ENCODE peak calls at places on chromosomes 1 and 21, in nine cellular contexts. One of them, this sample, is unnamed.

GRCh38 chr1:2583871-2584341 is 2.7 kb upstream of the PRXL2B start:
- DNase-seq in A549: peak
- DNase-seq in SK-N-SH: no peak
- DNase-seq in GM23338: peak
- DNase-seq in K562: no peak
- DNase-seq in GM12878: no peak
- DNase-seq in HL-60: peak
- DNase-seq in HepG2: no peak
- DNase-seq in HCT116: no peak
- DNase-seq in this sample: no peak

GRCh38 chr1:209395169-209395568 is 188.3 kb upstream of the CAMK1G start:
- DNase-seq in A549: no peak
- DNase-seq in SK-N-SH: peak
- DNase-seq in GM23338: no peak
- DNase-seq in K562: no peak
- DNase-seq in GM12878: no peak
- DNase-seq in HL-60: no peak
- DNase-seq in HepG2: no peak
- DNase-seq in HCT116: no peak
- DNase-seq in this sample: no peak

GRCh38 chr1:10835423-10836421 is 39.3 kb upstream of the CASZ1 start:
- DNase-seq in A549: no peak
- DNase-seq in SK-N-SH: peak
- DNase-seq in GM23338: peak
- DNase-seq in K562: peak
- DNase-seq in GM12878: no peak
- DNase-seq in HL-60: no peak
- DNase-seq in HepG2: peak
- DNase-seq in HCT116: peak
- DNase-seq in this sample: no peak

GRCh38 chr1:210377934-210378333 is 49.2 kb downstream of the HHAT start:
- DNase-seq in A549: no peak
- DNase-seq in SK-N-SH: no peak
- DNase-seq in GM23338: no peak
- DNase-seq in K562: no peak
- DNase-seq in GM12878: no peak
- DNase-seq in HL-60: no peak
- DNase-seq in HepG2: no peak
- DNase-seq in HCT116: no peak
- DNase-seq in this sample: no peak

GRCh38 chr21:31198575-31198974 is 145.5 kb downstream of the TIAM1 start:
- DNase-seq in A549: peak
- DNase-seq in SK-N-SH: peak
- DNase-seq in GM23338: peak
- DNase-seq in K562: peak
- DNase-seq in GM12878: no peak
- DNase-seq in HL-60: no peak
- DNase-seq in HepG2: peak
- DNase-seq in HCT116: peak
- DNase-seq in this sample: peak

GRCh38 chr1:224333939-224334701 is 4.1 kb upstream of the NVL start:
- DNase-seq in A549: no peak
- DNase-seq in SK-N-SH: no peak
- DNase-seq in GM23338: no peak
- DNase-seq in K562: no peak
- DNase-seq in GM12878: peak
- DNase-seq in HL-60: no peak
- DNase-seq in HepG2: no peak
- DNase-seq in HCT116: no peak
- DNase-seq in this sample: no peak

GRCh38 chr1:172530000-172530399 is 3.0 kb upstream of the SUCO start:
- DNase-seq in A549: no peak
- DNase-seq in SK-N-SH: no peak
- DNase-seq in GM23338: no peak
- DNase-seq in K562: peak
- DNase-seq in GM12878: no peak
- DNase-seq in HL-60: peak
- DNase-seq in HepG2: peak
- DNase-seq in HCT116: no peak
- DNase-seq in this sample: no peak

GRCh38 chr1:218874313-218874712 is 299.4 kb upstream of the LYPLAL1 start:
- DNase-seq in A549: peak
- DNase-seq in SK-N-SH: no peak
- DNase-seq in GM23338: no peak
- DNase-seq in K562: no peak
- DNase-seq in GM12878: no peak
- DNase-seq in HL-60: peak
- DNase-seq in HepG2: peak
- DNase-seq in HCT116: no peak
- DNase-seq in this sample: no peak

GRCh38 chr1:113783254-113784103 is 24.2 kb upstream of the PHTF1 start:
- DNase-seq in A549: no peak
- DNase-seq in SK-N-SH: no peak
- DNase-seq in GM23338: no peak
- DNase-seq in K562: no peak
- DNase-seq in GM12878: peak
- DNase-seq in HL-60: peak
- DNase-seq in HepG2: no peak
- DNase-seq in HCT116: no peak
- DNase-seq in this sample: no peak

GRCh38 chr1:185886671-185887070 is 152.5 kb downstream of the HMCN1 start:
- DNase-seq in A549: no peak
- DNase-seq in SK-N-SH: no peak
- DNase-seq in GM23338: no peak
- DNase-seq in K562: no peak
- DNase-seq in GM12878: no peak
- DNase-seq in HL-60: no peak
- DNase-seq in HepG2: no peak
- DNase-seq in HCT116: no peak
- DNase-seq in this sample: no peak

GRCh38 chr1:18997508-18997907 is 41.0 kb upstream of the IFFO2 start:
- DNase-seq in A549: no peak
- DNase-seq in SK-N-SH: no peak
- DNase-seq in GM23338: no peak
- DNase-seq in K562: no peak
- DNase-seq in GM12878: no peak
- DNase-seq in HL-60: no peak
- DNase-seq in HepG2: no peak
- DNase-seq in HCT116: no peak
- DNase-seq in this sample: no peak

GRCh38 chr1:227542153-227543120 is 20.9 kb upstream of the ZNF678 start:
- DNase-seq in A549: peak
- DNase-seq in SK-N-SH: peak
- DNase-seq in GM23338: peak
- DNase-seq in K562: peak
- DNase-seq in GM12878: peak
- DNase-seq in HL-60: peak
- DNase-seq in HepG2: peak
- DNase-seq in HCT116: peak
- DNase-seq in this sample: no peak

GRCh38 chr1:218531936-218532335 is 186.8 kb downstream of the TGFB2 start:
- DNase-seq in A549: no peak
- DNase-seq in SK-N-SH: no peak
- DNase-seq in GM23338: no peak
- DNase-seq in K562: no peak
- DNase-seq in GM12878: no peak
- DNase-seq in HL-60: no peak
- DNase-seq in HepG2: no peak
- DNase-seq in HCT116: no peak
- DNase-seq in this sample: no peak

GRCh38 chr1:186208405-186209129 is 166.5 kb downstream of the TPR start:
- DNase-seq in A549: no peak
- DNase-seq in SK-N-SH: no peak
- DNase-seq in GM23338: no peak
- DNase-seq in K562: no peak
- DNase-seq in GM12878: no peak
- DNase-seq in HL-60: no peak
- DNase-seq in HepG2: no peak
- DNase-seq in HCT116: no peak
- DNase-seq in this sample: no peak

GRCh38 chr1:82377201-82377884 is 576.6 kb downstream of the ADGRL2 start:
- DNase-seq in A549: no peak
- DNase-seq in SK-N-SH: no peak
- DNase-seq in GM23338: peak
- DNase-seq in K562: no peak
- DNase-seq in GM12878: no peak
- DNase-seq in HL-60: no peak
- DNase-seq in HepG2: no peak
- DNase-seq in HCT116: no peak
- DNase-seq in this sample: no peak
- TF ChIP-seq CTCF in A549: no peak
- TF ChIP-seq CTCF in SK-N-SH: no peak
- TF ChIP-seq CTCF in GM23338: peak
- TF ChIP-seq CTCF in K562: no peak
- TF ChIP-seq CTCF in GM12878: no peak
- TF ChIP-seq CTCF in HL-60: no peak
- TF ChIP-seq CTCF in HepG2: no peak
- TF ChIP-seq CTCF in HCT116: peak
- TF ChIP-seq CTCF in this sample: peak

DNA sequence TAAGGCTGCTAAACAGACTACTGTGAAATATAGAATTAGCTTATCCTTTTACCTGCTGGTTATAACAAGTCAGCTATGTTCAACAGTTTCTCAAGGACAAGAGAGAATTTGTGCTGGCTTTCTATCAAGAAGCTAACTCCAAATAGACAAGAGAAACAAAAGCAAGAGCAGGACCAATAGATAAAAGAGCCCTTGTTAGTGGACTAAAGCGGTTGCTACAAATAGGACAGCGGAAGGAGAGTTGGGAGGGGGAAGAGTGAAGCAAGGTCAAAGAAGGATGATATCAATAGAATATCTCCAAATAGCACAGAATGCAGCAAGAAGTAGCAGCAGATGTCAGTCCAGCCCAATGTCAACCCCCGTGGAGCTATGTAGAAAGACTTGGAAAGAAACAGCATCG is 53.0 kb upstream of the AKT3 start:
- DNase-seq in A549: no peak
- DNase-seq in SK-N-SH: no peak
- DNase-seq in GM23338: no peak
- DNase-seq in K562: no peak
- DNase-seq in GM12878: no peak
- DNase-seq in HL-60: no peak
- DNase-seq in HepG2: no peak
- DNase-seq in HCT116: no peak
- DNase-seq in this sample: no peak
- TF ChIP-seq REST in A549: no peak
- TF ChIP-seq REST in SK-N-SH: no peak
- TF ChIP-seq REST in GM23338: no peak
- TF ChIP-seq REST in K562: no peak
- TF ChIP-seq REST in GM12878: no peak
- TF ChIP-seq REST in HL-60: no peak
- TF ChIP-seq REST in HepG2: no peak
- TF ChIP-seq REST in HCT116: no peak
- TF ChIP-seq REST in this sample: no peak

GRCh38 chr1:5565281-5565680 is 426.9 kb downstream of the NPHP4 start:
- DNase-seq in A549: no peak
- DNase-seq in SK-N-SH: no peak
- DNase-seq in GM23338: no peak
- DNase-seq in K562: no peak
- DNase-seq in GM12878: no peak
- DNase-seq in HL-60: no peak
- DNase-seq in HepG2: no peak
- DNase-seq in HCT116: no peak
- DNase-seq in this sample: no peak
- TF ChIP-seq CTCF in A549: no peak
- TF ChIP-seq CTCF in SK-N-SH: no peak
- TF ChIP-seq CTCF in GM23338: no peak
- TF ChIP-seq CTCF in K562: no peak
- TF ChIP-seq CTCF in GM12878: no peak
- TF ChIP-seq CTCF in HL-60: no peak
- TF ChIP-seq CTCF in HepG2: no peak
- TF ChIP-seq CTCF in HCT116: no peak
- TF ChIP-seq CTCF in this sample: no peak

DNA sequence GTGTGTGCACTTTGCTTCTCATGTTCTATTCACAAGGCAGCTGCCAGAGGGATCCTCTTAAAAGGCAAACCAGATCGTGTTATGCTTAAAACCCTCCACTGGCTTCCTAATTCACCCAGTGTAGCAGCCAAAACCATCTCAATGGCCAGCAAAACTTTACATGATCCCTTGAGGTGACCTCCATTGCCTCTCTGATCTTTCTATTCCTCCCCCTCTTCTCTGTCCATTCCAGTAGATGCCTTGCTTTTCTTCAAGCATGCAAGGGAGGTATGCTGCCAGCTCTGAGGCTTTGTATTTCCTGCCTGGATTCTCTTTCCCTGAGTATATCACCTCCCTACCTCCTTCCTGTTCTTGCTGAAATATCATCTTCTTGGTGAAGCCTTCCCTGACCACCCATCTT is 93.2 kb upstream of the KCNK2 start:
- DNase-seq in A549: no peak
- DNase-seq in SK-N-SH: no peak
- DNase-seq in GM23338: no peak
- DNase-seq in K562: no peak
- DNase-seq in GM12878: no peak
- DNase-seq in HL-60: no peak
- DNase-seq in HepG2: no peak
- DNase-seq in HCT116: no peak
- DNase-seq in this sample: no peak
- TF ChIP-seq REST in A549: no peak
- TF ChIP-seq REST in SK-N-SH: no peak
- TF ChIP-seq REST in GM23338: no peak
- TF ChIP-seq REST in K562: no peak
- TF ChIP-seq REST in GM12878: no peak
- TF ChIP-seq REST in HL-60: no peak
- TF ChIP-seq REST in HepG2: no peak
- TF ChIP-seq REST in HCT116: no peak
- TF ChIP-seq REST in this sample: no peak

GRCh38 chr1:53579221-53580008 is 120.2 kb downstream of the DMRTB1 start:
- DNase-seq in A549: no peak
- DNase-seq in SK-N-SH: no peak
- DNase-seq in GM23338: no peak
- DNase-seq in K562: peak
- DNase-seq in GM12878: no peak
- DNase-seq in HL-60: no peak
- DNase-seq in HepG2: no peak
- DNase-seq in HCT116: no peak
- DNase-seq in this sample: no peak
- TF ChIP-seq CTCF in A549: no peak
- TF ChIP-seq CTCF in SK-N-SH: no peak
- TF ChIP-seq CTCF in GM23338: no peak
- TF ChIP-seq CTCF in K562: no peak
- TF ChIP-seq CTCF in GM12878: no peak
- TF ChIP-seq CTCF in HL-60: no peak
- TF ChIP-seq CTCF in HepG2: no peak
- TF ChIP-seq CTCF in HCT116: no peak
- TF ChIP-seq CTCF in this sample: no peak

DNA sequence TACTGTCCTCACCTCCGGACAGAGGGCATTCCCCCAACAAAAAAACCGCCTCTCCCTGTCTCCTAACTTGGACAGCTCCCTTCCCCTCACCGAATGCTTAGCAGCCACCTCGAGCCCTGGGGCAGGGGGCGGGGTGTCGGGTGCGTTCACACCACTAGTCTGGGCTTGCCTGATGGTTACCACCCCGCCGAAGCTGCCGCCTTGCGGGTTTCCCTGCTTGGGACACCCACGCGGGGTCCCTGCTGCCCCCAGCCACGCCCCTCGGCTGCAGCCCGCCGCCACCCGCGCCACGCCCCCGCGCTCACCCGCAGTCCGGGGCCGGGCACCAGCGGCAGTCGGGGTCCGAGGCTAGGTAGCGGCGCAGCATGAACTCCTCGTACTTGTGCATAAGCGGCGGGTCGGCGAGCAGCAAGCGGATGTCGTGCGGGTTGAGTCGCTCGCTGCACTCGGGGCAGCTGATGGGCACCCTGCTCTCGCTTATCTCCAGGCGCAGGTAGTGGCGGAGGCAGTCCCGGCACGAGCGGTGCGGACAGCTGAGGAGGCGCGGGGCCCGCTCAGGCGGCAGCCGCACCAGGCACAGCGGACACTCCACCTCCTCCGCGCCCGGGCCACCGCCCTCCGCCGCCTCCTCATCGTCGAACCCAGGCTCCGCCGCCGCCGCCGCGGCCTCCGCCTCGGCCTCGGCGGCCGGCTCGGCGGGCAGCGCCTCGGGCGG is 706 bp downstream of the RNF19B start:
- DNase-seq in A549: peak
- DNase-seq in SK-N-SH: peak
- DNase-seq in GM23338: peak
- DNase-seq in K562: peak
- DNase-seq in GM12878: no peak
- DNase-seq in HL-60: peak
- DNase-seq in HepG2: no peak
- DNase-seq in HCT116: no peak
- DNase-seq in this sample: no peak
- TF ChIP-seq REST in A549: no peak
- TF ChIP-seq REST in SK-N-SH: peak
- TF ChIP-seq REST in GM23338: peak
- TF ChIP-seq REST in K562: peak
- TF ChIP-seq REST in GM12878: peak
- TF ChIP-seq REST in HL-60: peak
- TF ChIP-seq REST in HepG2: no peak
- TF ChIP-seq REST in HCT116: no peak
- TF ChIP-seq REST in this sample: peak

This sample was measured in Panc1.